ENCODE peak calls at places on chromosomes 5 and 9, in ten cellular contexts. X, L, S, V, O, J, Q, W, M and N are unnamed samples.

GRCh38 chr5:159956074-159956473 is 39.8 kb downstream of the ADRA1B start:
- DNase-seq in L (peak; percentile 16), V (no peak), X (no peak), J (no peak), M (no peak), S (no peak), O (no peak), Q (peak; percentile 68), W (peak; percentile 43), N (no peak)

GRCh38 chr9:70352802-70353201 is 61.7 kb downstream of the KLF9 start:
- DNase-seq in Q (no peak), W (no peak), J (no peak), O (no peak), X (no peak), S (no peak), L (peak; percentile 58), V (no peak), M (no peak), N (no peak)

GRCh38 chr5:179839328-179840256 is 18.9 kb downstream of the SQSTM1 start:
- DNase-seq in V (no peak), S (no peak), W (peak; percentile 92), J (no peak), X (no peak), O (no peak), M (no peak), Q (peak; percentile 60), L (peak; percentile 65), N (no peak)

GRCh38 chr5:113089653-113090335 is 113.2 kb downstream of the DCP2 start:
- DNase-seq in X (no peak), L (no peak), W (no peak), V (no peak), Q (no peak), J (no peak), M (no peak), S (no peak), O (no peak), N (no peak)

GRCh38 chr9:79107911-79108676 is 463.7 kb upstream of the TLE4 start:
- DNase-seq in M (no peak), J (no peak), S (no peak), W (no peak), L (no peak), V (no peak), O (no peak), X (no peak), Q (no peak), N (no peak)

GRCh38 chr9:97605246-97605645 is 27.9 kb downstream of the TSTD2 start:
- DNase-seq in O (no peak), X (no peak), S (no peak), M (no peak), L (no peak), Q (no peak), V (no peak), J (no peak), W (no peak), N (no peak)

GRCh38 chr9:21030389-21031035 is 928 bp downstream of the HACD4 start:
- DNase-seq in W (no peak), V (no peak), J (peak; percentile 23), Q (peak; percentile 57), L (peak; percentile 12), S (peak; percentile 71), O (peak; percentile 75), X (peak; percentile 34), M (peak; percentile 2), N (peak; percentile 30)

GRCh38 chr5:25416960-25417359 is 772.2 kb upstream of the CDH10 start:
- DNase-seq in X (no peak), M (no peak), V (no peak), O (no peak), S (no peak), J (no peak), Q (no peak), W (no peak), L (no peak), N (no peak)

GRCh38 chr5:30918171-30918570 is 275.3 kb upstream of the CDH6 start:
- DNase-seq in J (no peak), X (no peak), O (no peak), L (peak; percentile 27), W (no peak), Q (no peak), M (no peak), S (peak; percentile 38), V (no peak), N (no peak)

GRCh38 chr9:37341704-37342103 is 80.8 kb upstream of the GRHPR start:
- DNase-seq in Q (no peak), S (no peak), V (no peak), L (no peak), O (no peak), M (no peak), W (no peak), J (no peak), X (no peak), N (no peak)

GRCh38 chr5:36950586-36951457 is 74.3 kb downstream of the NIPBL start:
- DNase-seq in S (peak; percentile 65), L (peak; percentile 68), M (no peak), J (no peak), X (no peak), Q (peak; percentile 52), O (no peak), W (no peak), V (no peak), N (no peak)